ENCODE peak calls at places on chromosomes 13 and 19, in ten cellular contexts. One of them, this sample, is unnamed.
A peak's percentile ranks its signal among the peaks of the same experiment; 100 is the strongest.

GRCh38 chr13:77515785-77516184 is 19.7 kb upstream of the SCEL start:
- DNase-seq in stimulated activated CD4-positive, alpha-beta T cell treated with anti-CD3 and anti-CD28 coated beads, Interleukin-15, amount 100 ng/mL, for 1 hour: no peak
- DNase-seq in heart left ventricle: no peak
- DNase-seq in cardiac fibroblast: no peak
- DNase-seq in T-helper 17 cell: no peak
- DNase-seq in left colon: no peak
- DNase-seq in ecto neural progenitor cell: no peak
- DNase-seq in GM23248: no peak
- DNase-seq in stimulated activated CD8-positive, alpha-beta memory T cell treated with anti-CD3 and anti-CD28 coated beads, Interleukin-7, amount 100 ng/mL, for 48 hours: no peak
- DNase-seq in T-cell: no peak
- DNase-seq in this sample: no peak

GRCh38 chr19:34232566-34233481 is 21.5 kb upstream of the GARRE1 start:
- DNase-seq in stimulated activated CD4-positive, alpha-beta T cell treated with anti-CD3 and anti-CD28 coated beads, Interleukin-15, amount 100 ng/mL, for 1 hour: no peak
- DNase-seq in heart left ventricle: peak; percentile 59
- DNase-seq in T-cell: no peak
- DNase-seq in cardiac fibroblast: peak; percentile 86
- DNase-seq in ecto neural progenitor cell: no peak
- DNase-seq in stimulated activated CD8-positive, alpha-beta memory T cell treated with anti-CD3 and anti-CD28 coated beads, Interleukin-7, amount 100 ng/mL, for 48 hours: peak; percentile 18
- DNase-seq in GM23248: peak; percentile 96
- DNase-seq in T-helper 17 cell: no peak
- DNase-seq in left colon: no peak
- DNase-seq in this sample: peak; percentile 96

GRCh38 chr13:48983331-48983730 is 7.6 kb downstream of the FNDC3A start:
- DNase-seq in cardiac fibroblast: no peak
- DNase-seq in heart left ventricle: no peak
- DNase-seq in left colon: no peak
- DNase-seq in T-helper 17 cell: no peak
- DNase-seq in stimulated activated CD4-positive, alpha-beta T cell treated with anti-CD3 and anti-CD28 coated beads, Interleukin-15, amount 100 ng/mL, for 1 hour: no peak
- DNase-seq in stimulated activated CD8-positive, alpha-beta memory T cell treated with anti-CD3 and anti-CD28 coated beads, Interleukin-7, amount 100 ng/mL, for 48 hours: no peak
- DNase-seq in T-cell: no peak
- DNase-seq in ecto neural progenitor cell: no peak
- DNase-seq in GM23248: no peak
- DNase-seq in this sample: no peak

GRCh38 chr19:480016-480855 is 16.1 kb upstream of the MADCAM1 start:
- DNase-seq in heart left ventricle: peak; percentile 85
- DNase-seq in stimulated activated CD8-positive, alpha-beta memory T cell treated with anti-CD3 and anti-CD28 coated beads, Interleukin-7, amount 100 ng/mL, for 48 hours: no peak
- DNase-seq in ecto neural progenitor cell: peak; percentile 82
- DNase-seq in stimulated activated CD4-positive, alpha-beta T cell treated with anti-CD3 and anti-CD28 coated beads, Interleukin-15, amount 100 ng/mL, for 1 hour: no peak
- DNase-seq in cardiac fibroblast: peak; percentile 47
- DNase-seq in T-cell: no peak
- DNase-seq in T-helper 17 cell: no peak
- DNase-seq in GM23248: peak; percentile 76
- DNase-seq in left colon: peak; percentile 62
- DNase-seq in this sample: peak; percentile 11

GRCh38 chr19:38072776-38073411 is 151.1 kb downstream of the DPF1 start:
- DNase-seq in left colon: no peak
- DNase-seq in cardiac fibroblast: no peak
- DNase-seq in T-cell: no peak
- DNase-seq in heart left ventricle: no peak
- DNase-seq in T-helper 17 cell: no peak
- DNase-seq in stimulated activated CD8-positive, alpha-beta memory T cell treated with anti-CD3 and anti-CD28 coated beads, Interleukin-7, amount 100 ng/mL, for 48 hours: no peak
- DNase-seq in GM23248: no peak
- DNase-seq in stimulated activated CD4-positive, alpha-beta T cell treated with anti-CD3 and anti-CD28 coated beads, Interleukin-15, amount 100 ng/mL, for 1 hour: no peak
- DNase-seq in ecto neural progenitor cell: no peak
- DNase-seq in this sample: peak; percentile 48

GRCh38 chr13:111623743-111624505 is 303.5 kb downstream of the TEX29 start:
- DNase-seq in cardiac fibroblast: no peak
- DNase-seq in heart left ventricle: no peak
- DNase-seq in left colon: no peak
- DNase-seq in ecto neural progenitor cell: peak; percentile 43
- DNase-seq in GM23248: no peak
- DNase-seq in stimulated activated CD4-positive, alpha-beta T cell treated with anti-CD3 and anti-CD28 coated beads, Interleukin-15, amount 100 ng/mL, for 1 hour: no peak
- DNase-seq in T-helper 17 cell: no peak
- DNase-seq in T-cell: no peak
- DNase-seq in stimulated activated CD8-positive, alpha-beta memory T cell treated with anti-CD3 and anti-CD28 coated beads, Interleukin-7, amount 100 ng/mL, for 48 hours: no peak
- DNase-seq in this sample: no peak

GRCh38 chr13:46595918-46596315 is 42.9 kb downstream of the LRCH1 start:
- DNase-seq in cardiac fibroblast: no peak
- DNase-seq in stimulated activated CD8-positive, alpha-beta memory T cell treated with anti-CD3 and anti-CD28 coated beads, Interleukin-7, amount 100 ng/mL, for 48 hours: no peak
- DNase-seq in heart left ventricle: no peak
- DNase-seq in T-cell: no peak
- DNase-seq in GM23248: no peak
- DNase-seq in left colon: no peak
- DNase-seq in ecto neural progenitor cell: no peak
- DNase-seq in stimulated activated CD4-positive, alpha-beta T cell treated with anti-CD3 and anti-CD28 coated beads, Interleukin-15, amount 100 ng/mL, for 1 hour: no peak
- DNase-seq in T-helper 17 cell: no peak
- DNase-seq in this sample: no peak

GRCh38 chr19:38216785-38217746 is 7.0 kb downstream of the DPF1 start:
- DNase-seq in ecto neural progenitor cell: no peak
- DNase-seq in T-helper 17 cell: no peak
- DNase-seq in GM23248: no peak
- DNase-seq in left colon: no peak
- DNase-seq in stimulated activated CD8-positive, alpha-beta memory T cell treated with anti-CD3 and anti-CD28 coated beads, Interleukin-7, amount 100 ng/mL, for 48 hours: no peak
- DNase-seq in cardiac fibroblast: no peak
- DNase-seq in heart left ventricle: no peak
- DNase-seq in T-cell: no peak
- DNase-seq in stimulated activated CD4-positive, alpha-beta T cell treated with anti-CD3 and anti-CD28 coated beads, Interleukin-15, amount 100 ng/mL, for 1 hour: no peak
- DNase-seq in this sample: no peak

GRCh38 chr19:6730153-6730804 is 7.1 kb downstream of the GPR108 start:
- DNase-seq in stimulated activated CD8-positive, alpha-beta memory T cell treated with anti-CD3 and anti-CD28 coated beads, Interleukin-7, amount 100 ng/mL, for 48 hours: peak; percentile 50
- DNase-seq in T-cell: no peak
- DNase-seq in GM23248: peak; percentile 46
- DNase-seq in ecto neural progenitor cell: peak; percentile 80
- DNase-seq in heart left ventricle: no peak
- DNase-seq in T-helper 17 cell: no peak
- DNase-seq in cardiac fibroblast: no peak
- DNase-seq in left colon: peak; percentile 93
- DNase-seq in stimulated activated CD4-positive, alpha-beta T cell treated with anti-CD3 and anti-CD28 coated beads, Interleukin-15, amount 100 ng/mL, for 1 hour: no peak
- DNase-seq in this sample: no peak

GRCh38 chr13:40549500-40550094 is 116.8 kb downstream of the FOXO1 start:
- DNase-seq in T-helper 17 cell: no peak
- DNase-seq in cardiac fibroblast: peak; percentile 51
- DNase-seq in GM23248: peak; percentile 38
- DNase-seq in ecto neural progenitor cell: no peak
- DNase-seq in T-cell: no peak
- DNase-seq in heart left ventricle: no peak
- DNase-seq in stimulated activated CD8-positive, alpha-beta memory T cell treated with anti-CD3 and anti-CD28 coated beads, Interleukin-7, amount 100 ng/mL, for 48 hours: no peak
- DNase-seq in left colon: no peak
- DNase-seq in stimulated activated CD4-positive, alpha-beta T cell treated with anti-CD3 and anti-CD28 coated beads, Interleukin-15, amount 100 ng/mL, for 1 hour: no peak
- DNase-seq in this sample: no peak

GRCh38 chr13:40922437-40923040 is 96.6 kb downstream of the ELF1 start:
- DNase-seq in left colon: peak; percentile 69
- DNase-seq in ecto neural progenitor cell: peak; percentile 47
- DNase-seq in T-helper 17 cell: no peak
- DNase-seq in T-cell: no peak
- DNase-seq in cardiac fibroblast: no peak
- DNase-seq in stimulated activated CD8-positive, alpha-beta memory T cell treated with anti-CD3 and anti-CD28 coated beads, Interleukin-7, amount 100 ng/mL, for 48 hours: no peak
- DNase-seq in heart left ventricle: no peak
- DNase-seq in stimulated activated CD4-positive, alpha-beta T cell treated with anti-CD3 and anti-CD28 coated beads, Interleukin-15, amount 100 ng/mL, for 1 hour: no peak
- DNase-seq in GM23248: no peak
- DNase-seq in this sample: no peak

GRCh38 chr19:4976412-4977298 is 7.7 kb downstream of the KDM4B start:
- DNase-seq in ecto neural progenitor cell: no peak
- DNase-seq in T-helper 17 cell: no peak
- DNase-seq in stimulated activated CD4-positive, alpha-beta T cell treated with anti-CD3 and anti-CD28 coated beads, Interleukin-15, amount 100 ng/mL, for 1 hour: no peak
- DNase-seq in GM23248: peak; percentile 99
- DNase-seq in left colon: peak; percentile 80
- DNase-seq in cardiac fibroblast: peak; percentile 99
- DNase-seq in T-cell: no peak
- DNase-seq in stimulated activated CD8-positive, alpha-beta memory T cell treated with anti-CD3 and anti-CD28 coated beads, Interleukin-7, amount 100 ng/mL, for 48 hours: no peak
- DNase-seq in heart left ventricle: peak; percentile 59
- DNase-seq in this sample: peak; percentile 98

GRCh38 chr19:41641879-41642485 is 15.1 kb upstream of the CEACAM4 start:
- DNase-seq in T-helper 17 cell: peak; percentile 71
- DNase-seq in stimulated activated CD4-positive, alpha-beta T cell treated with anti-CD3 and anti-CD28 coated beads, Interleukin-15, amount 100 ng/mL, for 1 hour: peak; percentile 41
- DNase-seq in GM23248: peak; percentile 57
- DNase-seq in T-cell: peak; percentile 24
- DNase-seq in heart left ventricle: peak; percentile 50
- DNase-seq in left colon: peak; percentile 59
- DNase-seq in ecto neural progenitor cell: peak; percentile 70
- DNase-seq in stimulated activated CD8-positive, alpha-beta memory T cell treated with anti-CD3 and anti-CD28 coated beads, Interleukin-7, amount 100 ng/mL, for 48 hours: peak; percentile 36
- DNase-seq in cardiac fibroblast: peak; percentile 62
- DNase-seq in this sample: peak; percentile 47

GRCh38 chr19:848457-848921 is 3.6 kb upstream of the ELANE start:
- DNase-seq in cardiac fibroblast: no peak
- DNase-seq in left colon: no peak
- DNase-seq in stimulated activated CD8-positive, alpha-beta memory T cell treated with anti-CD3 and anti-CD28 coated beads, Interleukin-7, amount 100 ng/mL, for 48 hours: no peak
- DNase-seq in GM23248: peak; percentile 40
- DNase-seq in T-helper 17 cell: no peak
- DNase-seq in T-cell: no peak
- DNase-seq in ecto neural progenitor cell: no peak
- DNase-seq in heart left ventricle: no peak
- DNase-seq in stimulated activated CD4-positive, alpha-beta T cell treated with anti-CD3 and anti-CD28 coated beads, Interleukin-15, amount 100 ng/mL, for 1 hour: no peak
- DNase-seq in this sample: no peak

GRCh38 chr19:48918801-48919247 is 14.7 kb upstream of the DHDH start:
- DNase-seq in stimulated activated CD4-positive, alpha-beta T cell treated with anti-CD3 and anti-CD28 coated beads, Interleukin-15, amount 100 ng/mL, for 1 hour: no peak
- DNase-seq in left colon: no peak
- DNase-seq in T-cell: no peak
- DNase-seq in GM23248: peak; percentile 44
- DNase-seq in heart left ventricle: no peak
- DNase-seq in ecto neural progenitor cell: peak; percentile 78
- DNase-seq in stimulated activated CD8-positive, alpha-beta memory T cell treated with anti-CD3 and anti-CD28 coated beads, Interleukin-7, amount 100 ng/mL, for 48 hours: no peak
- DNase-seq in T-helper 17 cell: no peak
- DNase-seq in cardiac fibroblast: no peak
- DNase-seq in this sample: peak; percentile 2

GRCh38 chr13:45446181-45446580 is 18.6 kb upstream of the COG3 start:
- DNase-seq in heart left ventricle: no peak
- DNase-seq in stimulated activated CD4-positive, alpha-beta T cell treated with anti-CD3 and anti-CD28 coated beads, Interleukin-15, amount 100 ng/mL, for 1 hour: no peak
- DNase-seq in stimulated activated CD8-positive, alpha-beta memory T cell treated with anti-CD3 and anti-CD28 coated beads, Interleukin-7, amount 100 ng/mL, for 48 hours: no peak
- DNase-seq in T-cell: no peak
- DNase-seq in ecto neural progenitor cell: no peak
- DNase-seq in T-helper 17 cell: no peak
- DNase-seq in left colon: no peak
- DNase-seq in GM23248: peak; percentile 69
- DNase-seq in cardiac fibroblast: peak; percentile 12
- DNase-seq in this sample: peak; percentile 76

GRCh38 chr19:55231391-55232283 is 3.1 kb upstream of the TMEM86B start:
- DNase-seq in GM23248: no peak
- DNase-seq in T-cell: no peak
- DNase-seq in T-helper 17 cell: no peak
- DNase-seq in cardiac fibroblast: no peak
- DNase-seq in heart left ventricle: no peak
- DNase-seq in stimulated activated CD4-positive, alpha-beta T cell treated with anti-CD3 and anti-CD28 coated beads, Interleukin-15, amount 100 ng/mL, for 1 hour: no peak
- DNase-seq in ecto neural progenitor cell: no peak
- DNase-seq in stimulated activated CD8-positive, alpha-beta memory T cell treated with anti-CD3 and anti-CD28 coated beads, Interleukin-7, amount 100 ng/mL, for 48 hours: no peak
- DNase-seq in left colon: no peak
- DNase-seq in this sample: no peak

GRCh38 chr13:108947551-108948030 is 318.2 kb downstream of the MYO16 start:
- DNase-seq in stimulated activated CD8-positive, alpha-beta memory T cell treated with anti-CD3 and anti-CD28 coated beads, Interleukin-7, amount 100 ng/mL, for 48 hours: no peak
- DNase-seq in GM23248: peak; percentile 75
- DNase-seq in ecto neural progenitor cell: no peak
- DNase-seq in T-helper 17 cell: no peak
- DNase-seq in T-cell: no peak
- DNase-seq in cardiac fibroblast: peak; percentile 35
- DNase-seq in heart left ventricle: no peak
- DNase-seq in stimulated activated CD4-positive, alpha-beta T cell treated with anti-CD3 and anti-CD28 coated beads, Interleukin-15, amount 100 ng/mL, for 1 hour: no peak
- DNase-seq in left colon: peak; percentile 49
- DNase-seq in this sample: peak; percentile 1

GRCh38 chr19:1102407-1103106 is 1.2 kb upstream of the GPX4 start:
- DNase-seq in T-cell: no peak
- DNase-seq in T-helper 17 cell: no peak
- DNase-seq in heart left ventricle: no peak
- DNase-seq in cardiac fibroblast: peak; percentile 99
- DNase-seq in GM23248: peak; percentile 98
- DNase-seq in ecto neural progenitor cell: no peak
- DNase-seq in stimulated activated CD8-positive, alpha-beta memory T cell treated with anti-CD3 and anti-CD28 coated beads, Interleukin-7, amount 100 ng/mL, for 48 hours: peak; percentile 86
- DNase-seq in left colon: no peak
- DNase-seq in stimulated activated CD4-positive, alpha-beta T cell treated with anti-CD3 and anti-CD28 coated beads, Interleukin-15, amount 100 ng/mL, for 1 hour: no peak
- DNase-seq in this sample: peak; percentile 98

GRCh38 chr13:40220299-40220935 is 446.0 kb downstream of the FOXO1 start:
- DNase-seq in cardiac fibroblast: peak; percentile 59
- DNase-seq in heart left ventricle: no peak
- DNase-seq in ecto neural progenitor cell: no peak
- DNase-seq in left colon: no peak
- DNase-seq in stimulated activated CD4-positive, alpha-beta T cell treated with anti-CD3 and anti-CD28 coated beads, Interleukin-15, amount 100 ng/mL, for 1 hour: no peak
- DNase-seq in GM23248: peak; percentile 5
- DNase-seq in T-cell: no peak
- DNase-seq in stimulated activated CD8-positive, alpha-beta memory T cell treated with anti-CD3 and anti-CD28 coated beads, Interleukin-7, amount 100 ng/mL, for 48 hours: peak; percentile 56
- DNase-seq in T-helper 17 cell: no peak
- DNase-seq in this sample: no peak

GRCh38 chr19:54142166-54142780 is 4.7 kb downstream of the CNOT3 start:
- DNase-seq in T-cell: no peak
- DNase-seq in stimulated activated CD8-positive, alpha-beta memory T cell treated with anti-CD3 and anti-CD28 coated beads, Interleukin-7, amount 100 ng/mL, for 48 hours: no peak
- DNase-seq in ecto neural progenitor cell: no peak
- DNase-seq in left colon: no peak
- DNase-seq in T-helper 17 cell: no peak
- DNase-seq in stimulated activated CD4-positive, alpha-beta T cell treated with anti-CD3 and anti-CD28 coated beads, Interleukin-15, amount 100 ng/mL, for 1 hour: no peak
- DNase-seq in cardiac fibroblast: no peak
- DNase-seq in heart left ventricle: no peak
- DNase-seq in GM23248: peak; percentile 58
- DNase-seq in this sample: peak; percentile 56

GRCh38 chr19:41746593-41747227 is 8.6 kb upstream of the CEACAM6 start:
- DNase-seq in T-cell: peak; percentile 11
- DNase-seq in left colon: peak; percentile 77
- DNase-seq in stimulated activated CD8-positive, alpha-beta memory T cell treated with anti-CD3 and anti-CD28 coated beads, Interleukin-7, amount 100 ng/mL, for 48 hours: peak; percentile 16
- DNase-seq in GM23248: peak; percentile 74
- DNase-seq in stimulated activated CD4-positive, alpha-beta T cell treated with anti-CD3 and anti-CD28 coated beads, Interleukin-15, amount 100 ng/mL, for 1 hour: no peak
- DNase-seq in T-helper 17 cell: peak; percentile 16
- DNase-seq in cardiac fibroblast: peak; percentile 59
- DNase-seq in heart left ventricle: peak; percentile 20
- DNase-seq in ecto neural progenitor cell: peak; percentile 62
- DNase-seq in this sample: peak; percentile 49

GRCh38 chr19:13887529-13887928 is 10.6 kb downstream of the NANOS3 start:
- DNase-seq in ecto neural progenitor cell: no peak
- DNase-seq in stimulated activated CD4-positive, alpha-beta T cell treated with anti-CD3 and anti-CD28 coated beads, Interleukin-15, amount 100 ng/mL, for 1 hour: no peak
- DNase-seq in stimulated activated CD8-positive, alpha-beta memory T cell treated with anti-CD3 and anti-CD28 coated beads, Interleukin-7, amount 100 ng/mL, for 48 hours: no peak
- DNase-seq in cardiac fibroblast: peak; percentile 12
- DNase-seq in GM23248: peak; percentile 80
- DNase-seq in left colon: no peak
- DNase-seq in T-cell: no peak
- DNase-seq in T-helper 17 cell: no peak
- DNase-seq in heart left ventricle: no peak
- DNase-seq in this sample: peak; percentile 32

GRCh38 chr13:91155512-91156114 is 191.9 kb upstream of the MIR17HG start:
- DNase-seq in GM23248: no peak
- DNase-seq in T-helper 17 cell: no peak
- DNase-seq in ecto neural progenitor cell: no peak
- DNase-seq in stimulated activated CD8-positive, alpha-beta memory T cell treated with anti-CD3 and anti-CD28 coated beads, Interleukin-7, amount 100 ng/mL, for 48 hours: no peak
- DNase-seq in stimulated activated CD4-positive, alpha-beta T cell treated with anti-CD3 and anti-CD28 coated beads, Interleukin-15, amount 100 ng/mL, for 1 hour: no peak
- DNase-seq in left colon: no peak
- DNase-seq in heart left ventricle: no peak
- DNase-seq in T-cell: no peak
- DNase-seq in cardiac fibroblast: no peak
- DNase-seq in this sample: no peak

GRCh38 chr13:48902421-48902820 is 73.3 kb upstream of the FNDC3A start:
- DNase-seq in T-helper 17 cell: no peak
- DNase-seq in heart left ventricle: no peak
- DNase-seq in GM23248: peak; percentile 13
- DNase-seq in stimulated activated CD4-positive, alpha-beta T cell treated with anti-CD3 and anti-CD28 coated beads, Interleukin-15, amount 100 ng/mL, for 1 hour: no peak
- DNase-seq in cardiac fibroblast: peak; percentile 77
- DNase-seq in ecto neural progenitor cell: peak; percentile 51
- DNase-seq in stimulated activated CD8-positive, alpha-beta memory T cell treated with anti-CD3 and anti-CD28 coated beads, Interleukin-7, amount 100 ng/mL, for 48 hours: no peak
- DNase-seq in T-cell: no peak
- DNase-seq in left colon: no peak
- DNase-seq in this sample: no peak

This sample was measured in HFFc6.